ENCODE peak calls at places on chromosome 13, in five cellular contexts. One of them, this sample, is unnamed.

GRCh38 chr13:72390909-72391308 is 336.5 kb downstream of the MZT1 start:
- DNase-seq in esophagus muscularis mucosa: no peak
- DNase-seq in upper lobe of left lung: no peak
- DNase-seq in ovary: no peak
- DNase-seq in SK-N-SH: no peak
- DNase-seq in this sample: no peak

GRCh38 chr13:24683833-24684599 is 3.8 kb downstream of the ATP12A start:
- DNase-seq in esophagus muscularis mucosa: no peak
- DNase-seq in SK-N-SH: peak; percentile 91
- DNase-seq in upper lobe of left lung: no peak
- DNase-seq in ovary: no peak
- DNase-seq in this sample: peak; percentile 63

GRCh38 chr13:108850706-108851105 is 221.3 kb downstream of the MYO16 start:
- DNase-seq in ovary: no peak
- DNase-seq in upper lobe of left lung: no peak
- DNase-seq in SK-N-SH: no peak
- DNase-seq in esophagus muscularis mucosa: no peak
- DNase-seq in this sample: no peak

GRCh38 chr13:21872795-21873194 is 201.9 kb downstream of the FGF9 start:
- DNase-seq in ovary: no peak
- DNase-seq in esophagus muscularis mucosa: peak; percentile 77
- DNase-seq in SK-N-SH: no peak
- DNase-seq in upper lobe of left lung: no peak
- DNase-seq in this sample: no peak

GRCh38 chr13:110442946-110443632 is 118.4 kb downstream of the RAB20 start:
- DNase-seq in esophagus muscularis mucosa: no peak
- DNase-seq in ovary: no peak
- DNase-seq in SK-N-SH: no peak
- DNase-seq in upper lobe of left lung: no peak
- DNase-seq in this sample: no peak

GRCh38 chr13:63700366-63700765 is 2284.7 kb upstream of the PCDH20 start:
- DNase-seq in ovary: no peak
- DNase-seq in upper lobe of left lung: no peak
- DNase-seq in esophagus muscularis mucosa: no peak
- DNase-seq in SK-N-SH: no peak
- DNase-seq in this sample: no peak

GRCh38 chr13:113665582-113666323 is 1.3 kb upstream of the GRK1 start:
- DNase-seq in esophagus muscularis mucosa: no peak
- DNase-seq in ovary: peak; percentile 2
- DNase-seq in upper lobe of left lung: no peak
- DNase-seq in SK-N-SH: no peak
- DNase-seq in this sample: peak; percentile 20

GRCh38 chr13:50277127-50277526 is 261.9 kb downstream of the KCNRG start:
- DNase-seq in ovary: no peak
- DNase-seq in upper lobe of left lung: no peak
- DNase-seq in esophagus muscularis mucosa: no peak
- DNase-seq in SK-N-SH: no peak
- DNase-seq in this sample: no peak

GRCh38 chr13:27835799-27836198 is 43.5 kb downstream of the GSX1 start:
- DNase-seq in upper lobe of left lung: no peak
- DNase-seq in SK-N-SH: no peak
- DNase-seq in ovary: no peak
- DNase-seq in esophagus muscularis mucosa: no peak
- DNase-seq in this sample: no peak

GRCh38 chr13:30872195-30872594 is 33.9 kb upstream of the MEDAG start:
- DNase-seq in ovary: no peak
- DNase-seq in esophagus muscularis mucosa: no peak
- DNase-seq in SK-N-SH: no peak
- DNase-seq in upper lobe of left lung: no peak
- DNase-seq in this sample: no peak

GRCh38 chr13:24149306-24150032 is 11.1 kb upstream of the SPATA13 start:
- DNase-seq in upper lobe of left lung: no peak
- DNase-seq in ovary: no peak
- DNase-seq in SK-N-SH: no peak
- DNase-seq in esophagus muscularis mucosa: no peak
- DNase-seq in this sample: no peak

GRCh38 chr13:110304256-110304655 is 2.7 kb downstream of the COL4A1 start:
- DNase-seq in esophagus muscularis mucosa: no peak
- DNase-seq in upper lobe of left lung: no peak
- DNase-seq in ovary: no peak
- DNase-seq in SK-N-SH: no peak
- DNase-seq in this sample: no peak

GRCh38 chr13:77009011-77009410 is 17.1 kb downstream of the CLN5 start:
- DNase-seq in esophagus muscularis mucosa: no peak
- DNase-seq in upper lobe of left lung: no peak
- DNase-seq in SK-N-SH: no peak
- DNase-seq in ovary: no peak
- DNase-seq in this sample: no peak

GRCh38 chr13:38042771-38043170 is 173.2 kb upstream of the TRPC4 start:
- DNase-seq in SK-N-SH: no peak
- DNase-seq in ovary: no peak
- DNase-seq in esophagus muscularis mucosa: no peak
- DNase-seq in upper lobe of left lung: no peak
- DNase-seq in this sample: no peak

GRCh38 chr13:113765241-113765910 is 6.3 kb downstream of the TMEM255B start:
- DNase-seq in upper lobe of left lung: no peak
- DNase-seq in esophagus muscularis mucosa: no peak
- DNase-seq in ovary: no peak
- DNase-seq in SK-N-SH: no peak
- DNase-seq in this sample: no peak

GRCh38 chr13:38283346-38283745 is 66.3 kb upstream of the UFM1 start:
- DNase-seq in SK-N-SH: no peak
- DNase-seq in ovary: no peak
- DNase-seq in upper lobe of left lung: no peak
- DNase-seq in esophagus muscularis mucosa: no peak
- DNase-seq in this sample: no peak

GRCh38 chr13:114146173-114146572 is 13.8 kb upstream of the RASA3 start:
- DNase-seq in ovary: no peak
- DNase-seq in upper lobe of left lung: no peak
- DNase-seq in SK-N-SH: no peak
- DNase-seq in esophagus muscularis mucosa: no peak
- DNase-seq in this sample: no peak

DNA sequence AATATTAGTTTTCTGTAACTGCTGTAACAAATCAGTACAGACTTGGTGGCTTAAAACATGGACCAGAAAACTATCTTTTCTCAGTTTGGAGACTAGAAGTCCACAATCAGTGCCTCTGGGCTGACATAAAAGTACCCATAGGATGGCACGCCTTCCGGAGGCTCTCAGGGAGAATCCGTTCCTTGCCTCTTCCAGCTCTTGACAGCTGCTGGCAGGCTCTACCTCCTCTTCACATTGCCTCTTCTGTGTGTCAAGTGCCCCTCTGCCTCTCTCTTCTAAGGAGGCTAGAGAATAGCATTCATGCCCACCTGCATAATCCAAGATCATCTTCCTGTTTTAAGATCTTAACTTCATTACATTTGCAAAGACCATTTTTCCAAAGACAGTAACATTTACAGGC is 1194.2 kb downstream of the EFNB2 start:
- DNase-seq in ovary: no peak
- DNase-seq in esophagus muscularis mucosa: no peak
- DNase-seq in SK-N-SH: no peak
- DNase-seq in upper lobe of left lung: no peak
- DNase-seq in this sample: no peak
- H3K9me3 ChIP-seq in ovary: no peaks in the 10 kb centered on the region
- H3K9me3 ChIP-seq in esophagus muscularis mucosa: no peaks in the 10 kb centered on the region
- H3K9me3 ChIP-seq in SK-N-SH: no peaks in the 10 kb centered on the region
- H3K9me3 ChIP-seq in upper lobe of left lung: no peaks in the 10 kb centered on the region
- H3K9me3 ChIP-seq in this sample: no peaks in the 10 kb centered on the region

GRCh38 chr13:91349992-91350911 is 2.8 kb downstream of the MIR17HG start:
- DNase-seq in upper lobe of left lung: no peak
- DNase-seq in esophagus muscularis mucosa: no peak
- DNase-seq in SK-N-SH: no peak
- DNase-seq in ovary: no peak
- DNase-seq in this sample: no peak
- TF ChIP-seq EP300 in upper lobe of left lung: no peak
- TF ChIP-seq EP300 in esophagus muscularis mucosa: no peak
- TF ChIP-seq EP300 in SK-N-SH: no peak
- TF ChIP-seq EP300 in ovary: no peak
- TF ChIP-seq EP300 in this sample: no peak

GRCh38 chr13:32456591-32456990 is 28.7 kb upstream of the N4BP2L1 start:
- DNase-seq in upper lobe of left lung: no peak
- DNase-seq in SK-N-SH: no peak
- DNase-seq in esophagus muscularis mucosa: no peak
- DNase-seq in ovary: no peak
- DNase-seq in this sample: no peak
- H3K9me3 ChIP-seq in upper lobe of left lung: peaks cover 7% of the 10 kb centered on the region
- H3K9me3 ChIP-seq in SK-N-SH: peaks cover 12% of the 10 kb centered on the region
- H3K9me3 ChIP-seq in esophagus muscularis mucosa: peaks cover 17% of the 10 kb centered on the region
- H3K9me3 ChIP-seq in ovary: no peaks in the 10 kb centered on the region
- H3K9me3 ChIP-seq in this sample: peaks cover 24% of the 10 kb centered on the region

GRCh38 chr13:97254809-97255208 is 32.7 kb downstream of the MBNL2 start:
- DNase-seq in esophagus muscularis mucosa: no peak
- DNase-seq in ovary: no peak
- DNase-seq in SK-N-SH: no peak
- DNase-seq in upper lobe of left lung: no peak
- DNase-seq in this sample: no peak
- TF ChIP-seq EP300 in esophagus muscularis mucosa: no peak
- TF ChIP-seq EP300 in ovary: no peak
- TF ChIP-seq EP300 in SK-N-SH: no peak
- TF ChIP-seq EP300 in upper lobe of left lung: no peak
- TF ChIP-seq EP300 in this sample: no peak

GRCh38 chr13:32430018-32430747 is 2.3 kb upstream of the N4BP2L1 start:
- DNase-seq in SK-N-SH: no peak
- DNase-seq in ovary: no peak
- DNase-seq in upper lobe of left lung: no peak
- DNase-seq in esophagus muscularis mucosa: no peak
- DNase-seq in this sample: no peak
- H3K9me3 ChIP-seq in SK-N-SH: no peaks in the 10 kb centered on the region
- H3K9me3 ChIP-seq in ovary: no peaks in the 10 kb centered on the region
- H3K9me3 ChIP-seq in upper lobe of left lung: no peaks in the 10 kb centered on the region
- H3K9me3 ChIP-seq in esophagus muscularis mucosa: no peaks in the 10 kb centered on the region
- H3K9me3 ChIP-seq in this sample: no peaks in the 10 kb centered on the region

DNA sequence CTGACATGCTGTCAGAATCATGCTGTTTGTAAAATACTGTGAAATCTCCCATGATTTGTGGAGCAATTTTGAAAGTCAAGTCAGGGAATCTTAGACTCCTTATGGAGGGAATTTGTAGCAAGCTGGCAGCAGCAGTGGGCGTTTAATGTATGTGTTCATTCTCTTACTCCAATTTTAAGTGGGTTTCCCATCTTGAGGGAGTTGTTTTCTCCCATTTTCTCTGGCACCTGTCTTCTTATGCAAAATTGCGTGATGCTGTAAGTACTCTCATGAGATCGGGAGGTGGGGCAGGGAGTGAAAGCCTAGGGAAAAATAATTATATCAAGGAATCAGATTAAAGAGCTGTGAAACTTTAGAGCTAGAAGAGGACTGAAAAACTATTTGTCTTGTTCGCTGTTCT is 16.0 kb upstream of the GTF2F2 start:
- DNase-seq in SK-N-SH: no peak
- DNase-seq in esophagus muscularis mucosa: no peak
- DNase-seq in upper lobe of left lung: no peak
- DNase-seq in ovary: no peak
- DNase-seq in this sample: no peak
- TF ChIP-seq EP300 in SK-N-SH: no peak
- TF ChIP-seq EP300 in esophagus muscularis mucosa: no peak
- TF ChIP-seq EP300 in upper lobe of left lung: no peak
- TF ChIP-seq EP300 in ovary: no peak
- TF ChIP-seq EP300 in this sample: no peak

DNA sequence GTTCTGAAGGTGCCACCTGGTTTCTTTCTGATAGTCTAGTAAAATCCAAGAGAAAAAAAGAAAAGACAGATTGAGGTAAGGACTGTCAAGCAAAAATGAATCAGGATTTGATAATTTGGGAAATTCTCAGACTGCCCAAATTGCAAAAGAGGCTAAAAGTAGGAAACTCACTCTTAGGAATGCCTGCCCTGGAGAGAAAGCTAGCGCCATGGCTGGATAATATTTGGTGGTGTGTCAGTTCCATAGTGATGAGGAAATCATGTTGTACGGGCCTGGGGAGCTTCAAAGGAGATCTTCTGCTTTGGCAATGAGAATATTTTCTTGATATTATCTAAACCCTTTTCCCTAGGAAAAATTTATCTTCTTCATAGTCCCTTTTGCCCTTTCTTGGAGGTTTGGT is 1008.1 kb upstream of the SLC10A2 start:
- DNase-seq in SK-N-SH: no peak
- DNase-seq in ovary: no peak
- DNase-seq in esophagus muscularis mucosa: no peak
- DNase-seq in upper lobe of left lung: no peak
- DNase-seq in this sample: no peak
- H3K9me3 ChIP-seq in SK-N-SH: no peaks in the 10 kb centered on the region
- H3K9me3 ChIP-seq in ovary: no peaks in the 10 kb centered on the region
- H3K9me3 ChIP-seq in esophagus muscularis mucosa: no peaks in the 10 kb centered on the region
- H3K9me3 ChIP-seq in upper lobe of left lung: no peaks in the 10 kb centered on the region
- H3K9me3 ChIP-seq in this sample: no peaks in the 10 kb centered on the region

GRCh38 chr13:39890537-39890936 is 235.1 kb downstream of the COG6 start:
- DNase-seq in ovary: no peak
- DNase-seq in upper lobe of left lung: no peak
- DNase-seq in esophagus muscularis mucosa: no peak
- DNase-seq in SK-N-SH: no peak
- DNase-seq in this sample: no peak
- TF ChIP-seq EP300 in ovary: no peak
- TF ChIP-seq EP300 in upper lobe of left lung: no peak
- TF ChIP-seq EP300 in esophagus muscularis mucosa: no peak
- TF ChIP-seq EP300 in SK-N-SH: no peak
- TF ChIP-seq EP300 in this sample: no peak

DNA sequence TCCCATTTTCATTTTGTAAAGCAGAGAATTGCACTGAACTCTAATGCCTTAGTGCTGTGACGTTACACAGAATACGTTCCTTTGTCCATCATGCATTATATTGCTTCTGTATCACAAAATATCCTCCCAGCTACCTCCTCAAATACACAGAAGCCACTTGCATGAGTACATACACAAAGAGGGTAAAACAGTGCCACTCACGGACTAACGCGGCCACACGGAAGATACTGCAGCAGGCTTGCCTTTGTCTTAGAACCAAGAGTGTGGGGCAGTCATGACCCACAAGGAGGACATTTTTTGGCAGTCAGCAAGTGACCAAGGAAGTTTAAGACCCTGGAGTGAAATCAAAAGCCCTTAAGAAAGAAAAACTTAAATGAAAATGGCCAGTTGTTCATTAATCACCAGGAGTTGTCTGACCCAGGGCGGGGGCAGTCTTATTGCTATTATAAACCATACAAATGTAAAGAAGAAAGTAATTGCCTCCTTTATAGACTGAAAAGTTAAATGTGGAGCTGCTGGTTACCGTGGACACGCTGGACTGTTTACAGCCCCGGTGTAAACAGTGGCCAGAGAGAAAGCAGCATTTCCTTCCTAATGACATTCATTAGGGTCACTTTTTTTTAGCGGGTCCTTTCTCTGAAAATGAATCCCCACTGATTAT is 66.7 kb downstream of the SOX1 start:
- DNase-seq in esophagus muscularis mucosa: no peak
- DNase-seq in upper lobe of left lung: no peak
- DNase-seq in ovary: no peak
- DNase-seq in SK-N-SH: no peak
- DNase-seq in this sample: no peak
- H3K9me3 ChIP-seq in esophagus muscularis mucosa: no peaks in the 10 kb centered on the region
- H3K9me3 ChIP-seq in upper lobe of left lung: no peaks in the 10 kb centered on the region
- H3K9me3 ChIP-seq in ovary: no peaks in the 10 kb centered on the region
- H3K9me3 ChIP-seq in SK-N-SH: no peaks in the 10 kb centered on the region
- H3K9me3 ChIP-seq in this sample: no peaks in the 10 kb centered on the region